ENCODE peak calls at places on chromosome 20, in nine cellular contexts. Q, S, Z, K, W, N, T, F and A are unnamed samples.

GRCh38 chr20:11247059-11247630 is 573.3 kb upstream of the JAG1 start:
- DNase-seq in Q (no peak), S (no peak), Z (no peak), K (no peak), W (no peak), N (no peak), T (no peak), F (no peak), A (no peak)

GRCh38 chr20:24111858-24112257 is 123.3 kb upstream of the GGTLC1 start:
- DNase-seq in Q (no peak), S (no peak), Z (no peak), K (no peak), W (no peak), N (no peak), T (no peak), F (no peak), A (no peak)

GRCh38 chr20:17938889-17939619 is 29.5 kb downstream of the SNX5 start:
- DNase-seq in Q (peak), S (peak), Z (peak), K (peak), W (peak), N (peak), T (peak), F (peak), A (peak)

GRCh38 chr20:57755609-57756008 is 45.8 kb upstream of the PMEPA1 start:
- DNase-seq in Q (no peak), S (no peak), Z (no peak), K (no peak), W (no peak), N (no peak), T (no peak), F (no peak), A (no peak)

GRCh38 chr20:51586005-51586440 is 43.5 kb upstream of the NFATC2 start:
- DNase-seq in Q (no peak), S (peak), Z (no peak), K (no peak), W (peak), N (no peak), T (peak), F (no peak), A (no peak)

GRCh38 chr20:51311636-51312479 is 230.7 kb downstream of the NFATC2 start:
- DNase-seq in Q (no peak), S (peak), Z (no peak), K (no peak), W (no peak), N (no peak), T (peak), F (peak), A (no peak)

GRCh38 chr20:3771552-3772058 is 4.1 kb upstream of the ADISSP start:
- DNase-seq in Q (no peak), S (no peak), Z (no peak), K (no peak), W (no peak), N (no peak), T (no peak), F (no peak), A (no peak)

GRCh38 chr20:63740501-63741353 is 1.2 kb downstream of the SLC2A4RG start:
- DNase-seq in Q (peak), S (peak), Z (peak), K (peak), W (peak), N (peak), T (peak), F (peak), A (peak)

GRCh38 chr20:59933296-59933848 is at the start of gene SYCP2:
- DNase-seq in Q (no peak), S (peak), Z (peak), K (peak), W (no peak), N (no peak), T (peak), F (peak), A (no peak)

GRCh38 chr20:51460163-51460562 is 82.4 kb downstream of the NFATC2 start:
- DNase-seq in Q (no peak), S (no peak), Z (no peak), K (no peak), W (no peak), N (no peak), T (no peak), F (no peak), A (no peak)

GRCh38 chr20:54681869-54682268 is 206.5 kb downstream of the DOK5 start:
- DNase-seq in Q (no peak), S (no peak), Z (no peak), K (no peak), W (no peak), N (no peak), T (no peak), F (no peak), A (no peak)

GRCh38 chr20:54920491-54920890 is 445.1 kb downstream of the DOK5 start:
- DNase-seq in Q (no peak), S (peak), Z (no peak), K (no peak), W (no peak), N (no peak), T (no peak), F (no peak), A (no peak)

GRCh38 chr20:21505810-21506530 is 7.9 kb downstream of the NKX2-2 start:
- DNase-seq in Q (peak), S (peak), Z (no peak), K (no peak), W (no peak), N (no peak), T (peak), F (peak), A (no peak)

GRCh38 chr20:47982574-47983360 is 197.5 kb upstream of the SULF2 start:
- DNase-seq in Q (no peak), S (no peak), Z (no peak), K (peak), W (no peak), N (peak), T (no peak), F (no peak), A (no peak)

GRCh38 chr20:45433316-45433715 is 17.4 kb downstream of the PIGT start:
- DNase-seq in Q (no peak), S (no peak), Z (no peak), K (no peak), W (no peak), N (no peak), T (peak), F (peak), A (no peak)

GRCh38 chr20:19917110-19917509 is 100.1 kb upstream of the NAA20 start:
- DNase-seq in Q (no peak), S (no peak), Z (no peak), K (no peak), W (no peak), N (no peak), T (no peak), F (no peak), A (no peak)

GRCh38 chr20:19911810-19912382 is 105.3 kb upstream of the NAA20 start:
- DNase-seq in Q (no peak), S (no peak), Z (no peak), K (peak), W (no peak), N (no peak), T (no peak), F (no peak), A (no peak)

GRCh38 chr20:19909696-19910095 is 107.5 kb upstream of the NAA20 start:
- DNase-seq in Q (no peak), S (no peak), Z (peak), K (no peak), W (no peak), N (no peak), T (no peak), F (no peak), A (no peak)

GRCh38 chr20:19915111-19915798 is 101.9 kb upstream of the NAA20 start:
- DNase-seq in Q (no peak), S (no peak), Z (no peak), K (peak), W (no peak), N (no peak), T (no peak), F (no peak), A (no peak)

GRCh38 chr20:19913927-19914614 is 103.1 kb upstream of the NAA20 start:
- DNase-seq in Q (no peak), S (peak), Z (no peak), K (peak), W (no peak), N (no peak), T (peak), F (no peak), A (no peak)
- TF ChIP-seq CTCF in Q (no peak), S (no peak), Z (no peak), K (no peak), W (no peak), N (no peak), T (no peak), F (no peak), A (no peak)

DNA sequence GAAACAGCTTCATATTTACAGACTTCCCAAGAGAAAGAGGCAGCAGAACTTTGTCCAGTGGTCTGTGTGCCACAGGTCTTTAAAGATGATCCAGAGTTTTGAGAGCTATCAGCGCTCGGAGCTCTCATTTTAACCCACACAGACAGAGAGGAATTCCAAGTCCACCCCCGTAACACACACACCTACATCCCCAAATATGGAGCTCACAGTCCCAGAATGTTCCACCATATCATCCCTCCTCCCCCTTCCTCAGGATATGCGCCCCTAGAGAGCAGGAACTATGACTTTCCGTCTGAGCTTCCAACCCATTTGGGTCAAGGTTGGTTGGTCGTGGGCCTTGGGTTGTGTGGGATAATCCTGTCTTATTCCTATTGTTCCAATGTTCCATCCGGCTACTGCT is at the start of gene DEFB128:
- DNase-seq in Q (no peak), S (no peak), Z (no peak), K (no peak), W (no peak), N (no peak), T (no peak), F (no peak), A (no peak)
- TF ChIP-seq CTCF in Q (no peak), S (no peak), Z (no peak), K (no peak), W (no peak), N (no peak), T (no peak), F (no peak), A (no peak)

GRCh38 chr20:33301192-33301930 is 18.3 kb downstream of the BPIFB1 start:
- DNase-seq in Q (no peak), S (no peak), Z (no peak), K (no peak), W (no peak), N (peak), T (peak), F (peak), A (no peak)

GRCh38 chr20:33298391-33298790 is 15.4 kb downstream of the BPIFB1 start:
- DNase-seq in Q (no peak), S (no peak), Z (no peak), K (no peak), W (no peak), N (no peak), T (no peak), F (peak), A (no peak)

GRCh38 chr20:33303595-33303994 is 20.6 kb downstream of the BPIFB1 start:
- DNase-seq in Q (no peak), S (no peak), Z (no peak), K (no peak), W (no peak), N (no peak), T (no peak), F (no peak), A (no peak)

GRCh38 chr20:33296206-33296605 is 13.2 kb downstream of the BPIFB1 start:
- DNase-seq in Q (no peak), S (no peak), Z (no peak), K (no peak), W (no peak), N (no peak), T (no peak), F (no peak), A (no peak)

DNA sequence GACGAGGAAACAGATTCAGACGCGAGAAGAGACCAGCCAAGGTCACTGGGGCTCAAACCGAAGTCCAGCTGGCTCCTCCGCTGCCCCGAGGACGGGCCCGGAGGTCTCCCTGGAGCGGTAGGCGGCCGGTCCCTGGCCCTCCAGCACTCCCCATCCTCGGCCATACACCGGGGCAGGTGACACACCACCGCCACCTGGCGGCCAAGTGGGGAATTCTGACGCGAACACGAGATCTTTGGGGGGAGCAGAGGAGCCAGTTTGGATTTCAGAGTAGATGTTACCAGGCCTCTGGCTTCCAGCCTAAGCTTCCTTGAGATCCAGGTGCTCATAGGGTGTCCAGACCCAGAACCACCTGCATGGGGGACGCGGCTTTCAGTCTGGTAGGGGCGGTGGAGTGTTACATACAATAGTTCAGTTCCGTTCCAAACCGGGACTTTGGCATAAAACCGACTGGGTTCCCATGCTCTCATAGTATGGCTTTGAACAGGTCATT is 16.1 kb downstream of the BPIFB1 start:
- DNase-seq in Q (peak), S (peak), Z (peak), K (peak), W (no peak), N (peak), T (peak), F (peak), A (peak)
- TF ChIP-seq CTCF in Q (peak), S (peak), Z (peak), K (peak), W (peak), N (peak), T (peak), F (peak), A (peak)

GRCh38 chr20:19828233-19828632 is 70.2 kb downstream of the RIN2 start:
- DNase-seq in Q (no peak), S (peak), Z (no peak), K (peak), W (no peak), N (peak), T (peak), F (no peak), A (no peak)
- TF ChIP-seq CTCF in Q (no peak), S (peak), Z (no peak), K (peak), W (peak), N (peak), T (peak), F (no peak), A (no peak)

DNA sequence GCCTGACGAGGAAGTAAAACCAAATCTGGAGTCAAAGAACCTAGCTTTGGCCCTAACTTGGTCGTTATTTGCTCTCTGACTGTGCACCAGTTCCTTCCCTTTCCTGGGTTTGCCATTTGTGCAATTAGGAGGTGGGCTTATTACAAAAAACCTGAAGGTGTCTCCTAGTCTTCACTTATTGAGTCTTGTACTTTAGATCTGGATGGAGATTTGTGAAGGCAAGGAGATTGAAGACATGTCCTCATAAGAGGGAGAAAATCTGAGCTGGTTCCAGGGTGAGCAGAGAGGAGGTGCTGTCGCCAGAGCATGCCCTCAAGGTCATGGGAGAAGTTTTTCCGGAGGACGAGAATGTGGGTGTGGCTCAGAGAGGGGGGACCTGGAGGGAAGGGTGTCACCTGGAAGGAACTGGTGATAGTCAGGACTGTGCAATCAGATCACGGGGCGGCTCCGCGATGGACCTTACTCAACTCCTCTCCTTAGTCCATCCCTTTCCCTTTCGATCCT is 703 bp upstream of the ACSS2 start:
- DNase-seq in Q (no peak), S (no peak), Z (no peak), K (no peak), W (no peak), N (peak), T (no peak), F (no peak), A (no peak)
- TF ChIP-seq CTCF in Q (no peak), S (peak), Z (no peak), K (peak), W (no peak), N (peak), T (peak), F (peak), A (no peak)

DNA sequence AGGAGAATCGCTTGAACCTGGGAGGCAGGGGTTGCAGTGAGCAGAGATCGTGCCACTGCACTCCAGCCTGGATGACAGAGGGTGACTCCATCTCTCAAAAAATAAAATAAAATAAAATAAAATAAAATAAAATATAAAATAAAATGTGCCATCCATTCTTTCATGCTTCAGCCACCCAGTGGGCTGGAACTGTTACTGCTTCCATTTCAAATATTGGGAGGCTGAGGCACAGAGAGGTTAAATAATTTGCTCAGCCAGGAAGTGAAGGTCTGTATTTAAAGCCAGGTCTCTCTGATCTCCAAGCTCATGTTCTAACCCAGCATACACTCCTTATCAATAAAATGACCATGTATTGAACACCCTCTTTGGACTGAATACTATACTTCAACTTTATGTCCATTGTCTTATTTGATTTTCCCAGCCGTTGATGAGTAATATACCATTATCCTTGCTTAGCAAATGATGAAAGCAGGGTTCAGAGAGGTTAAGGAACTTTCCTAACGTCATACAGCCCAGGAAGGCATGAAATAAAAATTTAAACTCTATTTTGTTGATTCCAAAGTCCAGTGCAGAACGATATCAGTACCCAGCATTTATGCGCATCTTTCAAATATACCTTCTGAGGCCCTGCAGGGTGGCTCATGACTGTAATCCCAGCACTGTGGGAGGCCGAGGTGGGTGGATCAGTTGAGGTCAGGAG is 25.8 kb upstream of the SLC9A8 start:
- DNase-seq in Q (no peak), S (peak), Z (no peak), K (no peak), W (no peak), N (peak), T (no peak), F (peak), A (no peak)
- TF ChIP-seq CTCF in Q (peak), S (peak), Z (no peak), K (peak), W (no peak), N (peak), T (peak), F (peak), A (peak)

GRCh38 chr20:44093249-44093582 is 93.8 kb downstream of the JPH2 start:
- DNase-seq in Q (no peak), S (no peak), Z (no peak), K (no peak), W (no peak), N (no peak), T (no peak), F (no peak), A (no peak)

GRCh38 chr20:44089987-44090674 is 96.9 kb downstream of the JPH2 start:
- DNase-seq in Q (no peak), S (peak), Z (no peak), K (no peak), W (peak), N (peak), T (peak), F (no peak), A (no peak)

GRCh38 chr20:44095831-44096230 is 91.2 kb downstream of the JPH2 start:
- DNase-seq in Q (no peak), S (no peak), Z (no peak), K (no peak), W (no peak), N (no peak), T (no peak), F (no peak), A (no peak)

GRCh38 chr20:44091026-44091425 is 96.0 kb downstream of the JPH2 start:
- DNase-seq in Q (no peak), S (no peak), Z (no peak), K (no peak), W (no peak), N (no peak), T (no peak), F (no peak), A (no peak)

GRCh38 chr20:44092551-44093248 is 94.3 kb downstream of the JPH2 start:
- DNase-seq in Q (peak), S (peak), Z (no peak), K (no peak), W (no peak), N (peak), T (peak), F (peak), A (no peak)
- TF ChIP-seq CTCF in Q (peak), S (peak), Z (peak), K (peak), W (peak), N (peak), T (peak), F (peak), A (peak)

DNA sequence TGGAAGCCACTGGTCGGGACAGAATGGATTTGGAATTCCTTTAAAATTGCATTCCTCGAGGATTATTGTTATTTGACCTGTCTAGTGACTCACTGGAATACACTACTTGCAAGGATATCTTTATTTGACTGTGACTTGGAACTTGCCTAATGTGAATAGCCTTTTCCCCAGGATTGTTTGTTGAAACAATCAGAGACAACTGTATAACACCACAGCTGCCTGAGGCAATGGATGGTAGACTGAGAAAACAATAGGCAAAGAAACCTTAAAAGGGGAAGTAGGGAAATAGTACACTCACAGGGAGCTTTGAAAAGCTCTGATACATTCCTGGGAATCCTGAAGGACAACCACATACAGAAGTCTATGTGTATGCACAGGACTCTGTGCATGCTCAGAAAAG is 465.3 kb downstream of the BMP2 start:
- DNase-seq in Q (no peak), S (peak), Z (no peak), K (no peak), W (no peak), N (no peak), T (peak), F (no peak), A (no peak)
- TF ChIP-seq CTCF in Q (no peak), S (no peak), Z (no peak), K (no peak), W (no peak), N (no peak), T (no peak), F (no peak), A (no peak)